ENCODE peak calls at places on chromosomes 16 and 17, in five cellular contexts. J, R, D, O and E are unnamed samples.

GRCh38 chr16:8859913-8860881 is 8.6 kb downstream of the CARHSP1 start:
- DNase-seq in J (no peak), R (peak; percentile 71), D (no peak), O (no peak), E (peak; percentile 40)

GRCh38 chr17:36877774-36878173 is 59.5 kb upstream of the LHX1 start:
- DNase-seq in J (no peak), R (no peak), D (no peak), O (no peak), E (no peak)

GRCh38 chr17:68085751-68086445 is 50.4 kb downstream of the KPNA2 start:
- DNase-seq in J (no peak), R (no peak), D (peak; percentile 36), O (no peak), E (no peak)

GRCh38 chr16:86862596-86862995 is 284.2 kb downstream of the FOXL1 start:
- DNase-seq in J (peak; percentile 41), R (no peak), D (no peak), O (no peak), E (peak; percentile 34)

GRCh38 chr16:81445143-81445922 is 725 bp downstream of the CMIP start:
- DNase-seq in J (no peak), R (peak; percentile 21), D (peak; percentile 57), O (no peak), E (peak; percentile 35)

GRCh38 chr17:66098040-66098439 is 93.9 kb downstream of the CEP112 start:
- DNase-seq in J (no peak), R (peak; percentile 2), D (no peak), O (no peak), E (no peak)

GRCh38 chr17:44424828-44425463 is 35.5 kb upstream of the ITGA2B start:
- DNase-seq in J (no peak), R (no peak), D (no peak), O (no peak), E (no peak)

GRCh38 chr17:66228887-66229782 is at the start of gene APOH:
- DNase-seq in J (no peak), R (no peak), D (no peak), O (no peak), E (no peak)

GRCh38 chr17:49924589-49924988 is 44.4 kb upstream of the DLX4 start:
- DNase-seq in J (no peak), R (no peak), D (no peak), O (no peak), E (no peak)

GRCh38 chr16:3045758-3046505 is 429 bp upstream of the MMP25 start:
- DNase-seq in J (no peak), R (no peak), D (no peak), O (no peak), E (no peak)

GRCh38 chr16:28042856-28043255 is 20.7 kb downstream of the GSG1L start:
- DNase-seq in J (no peak), R (peak; percentile 33), D (no peak), O (no peak), E (peak; percentile 36)

GRCh38 chr16:68387301-68387700 is 61.0 kb downstream of the SMPD3 start:
- DNase-seq in J (no peak), R (no peak), D (no peak), O (no peak), E (no peak)

GRCh38 chr16:7653746-7654145 is 321.1 kb downstream of the RBFOX1 start:
- DNase-seq in J (no peak), R (no peak), D (no peak), O (no peak), E (no peak)

GRCh38 chr16:1502092-1503004 is 9.2 kb downstream of the TELO2 start:
- DNase-seq in J (no peak), R (no peak), D (no peak), O (no peak), E (no peak)

GRCh38 chr16:80947239-80947638 is 59.4 kb downstream of the CMC2 start:
- DNase-seq in J (no peak), R (no peak), D (no peak), O (no peak), E (no peak)

GRCh38 chr16:56551796-56552738 is 12.8 kb upstream of the MT4 start:
- DNase-seq in J (peak; percentile 24), R (no peak), D (peak; percentile 22), O (no peak), E (no peak)

GRCh38 chr16:54411555-54411954 is 125.0 kb upstream of the IRX3 start:
- DNase-seq in J (peak; percentile 39), R (no peak), D (no peak), O (no peak), E (no peak)

GRCh38 chr16:28859326-28859725 is 4.3 kb upstream of the SH2B1 start:
- DNase-seq in J (no peak), R (peak; percentile 10), D (no peak), O (no peak), E (no peak)

GRCh38 chr16:85688586-85689284 is at the start of gene GINS2:
- DNase-seq in J (peak; percentile 82), R (peak; percentile 90), D (peak; percentile 96), O (peak; percentile 44), E (peak; percentile 91)

GRCh38 chr16:85687651-85688471 is 893 bp downstream of the GINS2 start:
- DNase-seq in J (no peak), R (no peak), D (no peak), O (no peak), E (no peak)

GRCh38 chr16:85685251-85685650 is 3.5 kb downstream of the GINS2 start:
- DNase-seq in J (no peak), R (no peak), D (no peak), O (no peak), E (no peak)

GRCh38 chr16:85689285-85689949 is 663 bp upstream of the GINS2 start:
- DNase-seq in J (no peak), R (no peak), D (no peak), O (no peak), E (peak; percentile 3)

DNA sequence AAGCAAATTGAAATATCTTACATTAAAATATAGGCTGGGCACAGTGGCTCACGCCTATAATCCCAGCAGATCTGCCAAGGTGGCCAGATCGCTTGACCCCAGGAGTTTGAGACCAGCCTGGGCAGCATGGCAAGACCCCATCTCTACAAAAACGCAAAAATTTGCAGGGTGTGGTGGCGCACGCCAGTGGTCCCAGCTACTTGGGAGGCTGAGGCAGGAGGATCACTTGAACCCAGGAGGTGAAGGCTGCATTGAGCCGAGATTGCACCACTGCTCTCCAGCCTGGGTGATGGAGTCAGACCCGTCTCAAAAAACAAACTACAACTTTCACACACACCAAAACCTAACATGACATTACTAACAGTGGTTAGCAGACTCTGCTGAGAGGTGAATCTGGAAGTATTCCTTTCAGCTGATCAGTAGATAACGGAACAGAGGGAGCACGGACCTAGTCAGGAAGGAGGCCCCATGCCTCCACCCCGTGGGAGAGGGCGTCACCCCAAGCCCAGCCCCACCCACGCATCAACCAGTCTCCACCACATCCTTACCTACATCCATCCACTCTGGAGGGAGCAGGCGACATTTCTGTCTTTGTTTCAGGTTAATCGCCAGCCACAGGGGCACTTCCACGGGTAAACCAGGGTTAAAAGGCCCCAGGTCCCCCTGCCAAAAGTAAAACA is 1.7 kb downstream of the GINS2 start:
- DNase-seq in J (no peak), R (no peak), D (peak; percentile 47), O (no peak), E (no peak)
- H3K4me3 ChIP-seq in J (no peak overlapping the region), R (no peak overlapping the region), D (peak overlapping the region; percentile 72), O (peak overlapping the region; percentile 81), E (no peak overlapping the region)

DNA sequence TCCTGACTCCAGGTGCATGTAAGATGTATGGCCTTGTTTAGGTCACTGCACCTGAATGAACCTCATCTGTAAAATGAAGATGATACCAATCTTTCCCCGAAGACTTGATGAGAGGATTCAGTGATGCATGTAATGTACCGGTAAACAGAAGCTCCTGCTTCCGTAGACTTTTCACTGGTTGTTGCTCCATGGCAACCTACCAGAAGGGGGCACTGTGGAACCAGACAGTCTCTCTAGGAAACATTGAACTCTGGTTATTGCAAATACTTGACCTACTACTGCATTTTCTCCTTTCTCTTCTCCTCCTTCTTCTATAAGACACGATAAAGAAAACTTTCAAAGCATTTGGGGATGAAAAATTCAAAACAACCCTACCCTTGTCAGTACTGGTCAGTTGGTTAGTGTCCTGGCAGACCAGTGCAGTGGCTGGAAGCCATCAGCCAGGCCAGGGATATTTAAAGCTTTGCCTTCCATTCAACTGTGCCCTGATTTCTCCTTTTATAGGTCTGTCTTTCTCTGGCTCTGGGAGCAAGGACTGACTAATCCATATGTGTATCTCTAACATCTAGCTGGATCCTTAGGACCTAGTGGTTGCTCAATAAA is 667.4 kb upstream of the SALL1 start:
- DNase-seq in J (peak; percentile 7), R (peak; percentile 52), D (peak; percentile 62), O (no peak), E (peak; percentile 36)
- TF ChIP-seq CTCF in J (peak; percentile 55), R (peak; percentile 89), D (peak; percentile 73), O (peak; percentile 34), E (peak; percentile 77)

DNA sequence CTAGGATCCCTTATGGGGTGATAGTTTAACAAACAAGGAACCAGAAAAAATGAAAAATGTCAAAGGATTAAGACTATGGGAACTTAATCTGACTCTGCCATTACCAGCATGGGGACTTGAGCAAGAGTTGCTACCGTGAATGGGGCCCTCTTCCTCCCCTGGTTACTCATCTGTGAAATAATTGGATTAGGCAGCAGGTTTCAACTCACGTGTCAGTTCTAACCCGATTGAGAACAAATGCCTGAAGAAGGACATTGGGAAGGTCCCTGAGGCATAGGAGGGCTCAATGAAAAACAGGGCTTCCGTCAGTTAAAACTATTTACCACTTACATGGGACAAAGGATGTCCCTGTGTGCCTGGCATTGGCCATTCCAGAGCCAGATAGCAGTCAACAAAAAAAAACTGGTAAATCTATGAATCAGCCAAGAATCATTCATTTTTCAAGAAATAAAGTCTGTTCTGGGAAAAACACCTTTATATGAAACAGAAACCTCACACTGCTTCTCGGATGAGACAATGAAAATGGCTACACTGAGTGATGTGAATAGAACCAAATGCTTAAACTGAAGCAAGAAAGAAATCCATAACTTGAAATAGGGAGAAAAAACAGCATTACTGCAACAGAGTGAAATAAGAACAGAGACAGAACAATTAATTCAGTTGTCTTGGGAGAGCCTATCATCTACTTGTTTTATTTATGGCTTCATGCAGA is 104.3 kb downstream of the ADAMTS18 start:
- DNase-seq in J (no peak), R (no peak), D (no peak), O (no peak), E (no peak)
- H3K4me3 ChIP-seq in J (no peak overlapping the region), R (no peak overlapping the region), D (no peak overlapping the region), O (no peak overlapping the region), E (no peak overlapping the region)

DNA sequence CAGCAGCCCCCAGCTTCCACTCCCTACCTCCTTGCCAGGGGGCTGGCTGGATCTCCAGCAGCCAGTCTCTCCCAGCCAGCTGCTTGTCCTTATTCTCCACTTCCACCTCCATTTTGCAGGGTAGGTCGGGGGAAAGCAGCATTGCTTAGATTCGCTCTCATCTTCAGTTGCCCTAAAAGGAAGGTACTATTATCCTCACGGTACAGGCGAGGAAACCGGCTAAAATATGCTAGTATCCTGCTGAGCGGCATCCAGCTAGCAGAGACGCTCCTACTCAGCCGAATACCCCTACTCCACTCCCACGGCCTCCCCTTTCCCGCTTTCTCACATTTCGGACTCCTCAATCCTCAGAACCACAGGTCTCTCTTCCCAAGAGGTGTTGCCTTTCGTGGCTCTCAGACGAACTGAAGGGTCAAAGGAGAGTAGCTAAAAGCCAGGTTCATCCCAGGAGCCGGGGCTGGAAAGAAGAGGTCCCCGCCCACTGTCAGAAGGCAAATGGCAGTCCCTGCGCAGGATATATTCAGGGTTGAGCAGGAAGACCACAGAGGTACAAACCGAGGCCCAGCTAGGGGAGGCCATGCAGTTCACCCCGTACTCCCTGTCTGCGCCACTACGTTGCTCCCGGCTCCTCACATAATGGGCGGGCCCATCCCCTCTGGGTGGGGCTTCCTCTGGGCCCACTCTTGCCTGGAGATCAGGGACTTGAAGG is 1.6 kb upstream of the RAB11FIP4 start:
- DNase-seq in J (no peak), R (no peak), D (no peak), O (no peak), E (no peak)
- TF ChIP-seq CTCF in J (peak; percentile 21), R (no peak), D (no peak), O (no peak), E (no peak)

GRCh38 chr17:47695664-47696376 is 1.9 kb downstream of the TBKBP1 start:
- DNase-seq in J (no peak), R (no peak), D (no peak), O (no peak), E (no peak)
- H3K4me3 ChIP-seq in J (peak overlapping the region; percentile 98), R (peak overlapping the region; percentile 65), D (no peak overlapping the region), O (no peak overlapping the region), E (no peak overlapping the region)

GRCh38 chr16:35908942-35909341 is 2449.5 kb downstream of the TP53TG3F start:
- DNase-seq in J (no peak), R (no peak), D (no peak), O (no peak), E (no peak)
- TF ChIP-seq CTCF in J (no peak), R (no peak), D (peak; percentile 10), O (no peak), E (no peak)